ENCODE peak calls at places on chromosomes 7 and 10, in nine cellular contexts. U, L, Q, G, K, O, N, P and R are unnamed samples.
A peak's percentile ranks its signal among the peaks of the same experiment; 100 is the strongest.

GRCh38 chr10:70571636-70572439 is 30.7 kb downstream of the PRF1 start:
- DNase-seq in U (no peak), L (no peak), Q (no peak), G (no peak), K (no peak), O (no peak), N (no peak), P (no peak), R (no peak)

GRCh38 chr7:15228891-15229290 is 326.3 kb upstream of the DGKB start:
- DNase-seq in U (no peak), L (no peak), Q (no peak), G (no peak), K (no peak), O (no peak), N (no peak), P (no peak), R (no peak)

GRCh38 chr7:636396-636795 is 90.1 kb upstream of the DNAAF5 start:
- DNase-seq in U (no peak), L (no peak), Q (no peak), G (no peak), K (no peak), O (peak; percentile 26), N (peak; percentile 56), P (peak; percentile 44), R (no peak)

GRCh38 chr7:6254891-6255290 is 17.5 kb downstream of the CYTH3 start:
- DNase-seq in U (no peak), L (no peak), Q (no peak), G (no peak), K (no peak), O (no peak), N (no peak), P (no peak), R (no peak)

GRCh38 chr7:132138817-132139216 is 437.5 kb downstream of the PLXNA4 start:
- DNase-seq in U (no peak), L (no peak), Q (no peak), G (no peak), K (no peak), O (no peak), N (no peak), P (no peak), R (no peak)

GRCh38 chr7:133481676-133482075 is 228.8 kb downstream of the EXOC4 start:
- DNase-seq in U (no peak), L (no peak), Q (no peak), G (no peak), K (no peak), O (no peak), N (no peak), P (peak; percentile 12), R (no peak)

GRCh38 chr10:114304566-114305421 is 65.7 kb downstream of the VWA2 start:
- DNase-seq in U (peak; percentile 35), L (peak; percentile 53), Q (no peak), G (peak; percentile 23), K (peak; percentile 51), O (peak; percentile 22), N (peak; percentile 73), P (peak; percentile 76), R (peak; percentile 86)

GRCh38 chr7:95126053-95126709 is 198.2 kb downstream of the PON1 start:
- DNase-seq in U (no peak), L (no peak), Q (no peak), G (no peak), K (peak; percentile 37), O (no peak), N (no peak), P (no peak), R (no peak)

GRCh38 chr10:120963053-120963533 is 111.9 kb downstream of the WDR11 start:
- DNase-seq in U (no peak), L (no peak), Q (no peak), G (peak; percentile 51), K (peak; percentile 5), O (no peak), N (no peak), P (no peak), R (no peak)

GRCh38 chr7:138449580-138449979 is 10.5 kb upstream of the TRIM24 start:
- DNase-seq in U (no peak), L (no peak), Q (no peak), G (no peak), K (no peak), O (peak; percentile 18), N (peak; percentile 10), P (peak; percentile 22), R (peak; percentile 40)

GRCh38 chr10:6401066-6401465 is 179.0 kb downstream of the PRKCQ start:
- DNase-seq in U (no peak), L (no peak), Q (no peak), G (no peak), K (no peak), O (no peak), N (no peak), P (no peak), R (no peak)

GRCh38 chr7:87853237-87853864 is 22.8 kb downstream of the SLC25A40 start:
- DNase-seq in U (no peak), L (no peak), Q (no peak), G (no peak), K (no peak), O (no peak), N (no peak), P (peak; percentile 26), R (no peak)